ENCODE peak calls at places on chromosomes 12 and 14, in eight cellular contexts. T is SJSA1; R is RPMI7951; G is stimulated activated CD8-positive, alpha-beta memory T cell treated with anti-CD3 and anti-CD28 coated beads, Interleukin-4, amount 100 ng/mL, for 1 hour; O is left cardiac atrium; N is CD4-positive, alpha-beta memory T cell; D is foreskin melanocyte; V is NCI-H1417 treated with DMSO at 0.1 percent for 48 hours. I is an unnamed sample.

GRCh38 chr12:63922446-63922845 is 77.9 kb downstream of the SRGAP1 start:
- DNase-seq in T (no peak), R (no peak), G (no peak), O (no peak), N (no peak), D (no peak), V (no peak), I (no peak)

GRCh38 chr14:55807059-55807499 is 227.1 kb downstream of the KTN1 start:
- DNase-seq in T (no peak), R (peak), G (peak), O (peak), N (peak), D (peak), V (no peak), I (peak)

GRCh38 chr12:72547593-72547992 is 275.4 kb downstream of the TRHDE start:
- DNase-seq in T (no peak), R (no peak), G (no peak), O (no peak), N (no peak), D (no peak), V (no peak), I (no peak)

GRCh38 chr12:72540811-72541210 is 268.6 kb downstream of the TRHDE start:
- DNase-seq in T (no peak), R (no peak), G (no peak), O (no peak), N (no peak), D (no peak), V (no peak), I (no peak)

GRCh38 chr14:102731101-102731870 is 46.0 kb upstream of the TRAF3 start:
- DNase-seq in T (peak), R (no peak), G (no peak), O (no peak), N (no peak), D (no peak), V (no peak), I (no peak)

GRCh38 chr12:113065126-113066007 is 8.8 kb downstream of the DTX1 start:
- DNase-seq in T (no peak), R (no peak), G (no peak), O (no peak), N (no peak), D (no peak), V (peak), I (no peak)

GRCh38 chr12:121114019-121114639 is 18.5 kb upstream of the P2RX7 start:
- DNase-seq in T (no peak), R (peak), G (no peak), O (no peak), N (no peak), D (no peak), V (no peak), I (no peak)

GRCh38 chr14:94673781-94674231 is 61.6 kb downstream of the SERPINA3 start:
- DNase-seq in T (peak), R (no peak), G (no peak), O (no peak), N (no peak), D (no peak), V (no peak), I (no peak)

GRCh38 chr12:52300796-52301691 is 9.7 kb upstream of the KRT81 start:
- DNase-seq in T (no peak), R (no peak), G (no peak), O (no peak), N (no peak), D (no peak), V (no peak), I (no peak)

GRCh38 chr12:52645982-52646381 is 6.0 kb downstream of the KRT2 start:
- DNase-seq in T (peak), R (no peak), G (no peak), O (no peak), N (no peak), D (no peak), V (no peak), I (peak)

GRCh38 chr14:106844608-106845285 is 1318.4 kb downstream of the TMEM121 start:
- DNase-seq in T (no peak), R (peak), G (no peak), O (peak), N (peak), D (no peak), V (no peak), I (peak)